ENCODE peak calls at places on chromosomes 2 and 18, in five cellular contexts. One of them, this sample, is unnamed. For H3K27me3, the result is how much of the 10 kb centered on the place peaks cover.

GRCh38 chr18:8949206-8949605 is 153.3 kb upstream of the NDUFV2 start:
- DNase-seq in bronchial epithelial cell: no peak
- DNase-seq in lower lobe of right lung: no peak
- DNase-seq in neural progenitor cell: no peak
- DNase-seq in CD4-positive, CD25-positive, alpha-beta regulatory T cell: no peak
- DNase-seq in this sample: no peak

GRCh38 chr2:217797661-217798069 is 205.1 kb downstream of the TNS1 start:
- DNase-seq in bronchial epithelial cell: peak
- DNase-seq in lower lobe of right lung: no peak
- DNase-seq in neural progenitor cell: no peak
- DNase-seq in CD4-positive, CD25-positive, alpha-beta regulatory T cell: no peak
- DNase-seq in this sample: no peak

GRCh38 chr2:64025741-64026140 is 6.5 kb upstream of the VPS54 start:
- DNase-seq in bronchial epithelial cell: no peak
- DNase-seq in lower lobe of right lung: no peak
- DNase-seq in neural progenitor cell: no peak
- DNase-seq in CD4-positive, CD25-positive, alpha-beta regulatory T cell: no peak
- DNase-seq in this sample: no peak

GRCh38 chr2:3519255-3520190 is at the start of gene ADI1:
- DNase-seq in bronchial epithelial cell: peak
- DNase-seq in lower lobe of right lung: peak
- DNase-seq in neural progenitor cell: no peak
- DNase-seq in CD4-positive, CD25-positive, alpha-beta regulatory T cell: peak
- DNase-seq in this sample: peak

GRCh38 chr2:118003396-118003824 is 10.5 kb downstream of the CCDC93 start:
- DNase-seq in bronchial epithelial cell: peak
- DNase-seq in lower lobe of right lung: no peak
- DNase-seq in neural progenitor cell: peak
- DNase-seq in CD4-positive, CD25-positive, alpha-beta regulatory T cell: peak
- DNase-seq in this sample: peak

GRCh38 chr2:176653856-176654443 is 384.7 kb downstream of the MTX2 start:
- DNase-seq in bronchial epithelial cell: peak
- DNase-seq in lower lobe of right lung: no peak
- DNase-seq in neural progenitor cell: peak
- DNase-seq in CD4-positive, CD25-positive, alpha-beta regulatory T cell: no peak
- DNase-seq in this sample: no peak

GRCh38 chr18:42078711-42079110 is 123.7 kb downstream of the PIK3C3 start:
- DNase-seq in bronchial epithelial cell: no peak
- DNase-seq in lower lobe of right lung: no peak
- DNase-seq in neural progenitor cell: no peak
- DNase-seq in CD4-positive, CD25-positive, alpha-beta regulatory T cell: no peak
- DNase-seq in this sample: no peak

GRCh38 chr2:179273461-179273962 is 8.9 kb upstream of the SESTD1 start:
- DNase-seq in bronchial epithelial cell: no peak
- DNase-seq in lower lobe of right lung: no peak
- DNase-seq in neural progenitor cell: no peak
- DNase-seq in CD4-positive, CD25-positive, alpha-beta regulatory T cell: no peak
- DNase-seq in this sample: no peak

GRCh38 chr18:76422121-76422520 is 72.9 kb downstream of the ZNF516 start:
- DNase-seq in bronchial epithelial cell: no peak
- DNase-seq in lower lobe of right lung: no peak
- DNase-seq in neural progenitor cell: no peak
- DNase-seq in CD4-positive, CD25-positive, alpha-beta regulatory T cell: no peak
- DNase-seq in this sample: no peak

GRCh38 chr2:239803764-239804111 is 221.4 kb downstream of the NDUFA10 start:
- DNase-seq in bronchial epithelial cell: no peak
- DNase-seq in lower lobe of right lung: no peak
- DNase-seq in neural progenitor cell: peak
- DNase-seq in CD4-positive, CD25-positive, alpha-beta regulatory T cell: no peak
- DNase-seq in this sample: no peak

GRCh38 chr18:42087876-42088275 is 132.8 kb downstream of the PIK3C3 start:
- DNase-seq in bronchial epithelial cell: no peak
- DNase-seq in lower lobe of right lung: no peak
- DNase-seq in neural progenitor cell: no peak
- DNase-seq in CD4-positive, CD25-positive, alpha-beta regulatory T cell: no peak
- DNase-seq in this sample: no peak

GRCh38 chr2:127208313-127208712 is 11.8 kb downstream of the CYP27C1 start:
- DNase-seq in bronchial epithelial cell: no peak
- DNase-seq in lower lobe of right lung: no peak
- DNase-seq in neural progenitor cell: peak
- DNase-seq in CD4-positive, CD25-positive, alpha-beta regulatory T cell: no peak
- DNase-seq in this sample: no peak

GRCh38 chr18:45801396-45802004 is 24.0 kb upstream of the SIGLEC15 start:
- DNase-seq in bronchial epithelial cell: peak
- DNase-seq in lower lobe of right lung: no peak
- DNase-seq in neural progenitor cell: no peak
- DNase-seq in CD4-positive, CD25-positive, alpha-beta regulatory T cell: no peak
- DNase-seq in this sample: no peak

GRCh38 chr18:3985664-3986063 is 469.4 kb downstream of the DLGAP1 start:
- DNase-seq in bronchial epithelial cell: peak
- DNase-seq in lower lobe of right lung: no peak
- DNase-seq in neural progenitor cell: no peak
- DNase-seq in CD4-positive, CD25-positive, alpha-beta regulatory T cell: no peak
- DNase-seq in this sample: no peak

GRCh38 chr18:37935086-37935485 is 369.5 kb upstream of the CELF4 start:
- DNase-seq in bronchial epithelial cell: no peak
- DNase-seq in lower lobe of right lung: no peak
- DNase-seq in neural progenitor cell: no peak
- DNase-seq in CD4-positive, CD25-positive, alpha-beta regulatory T cell: no peak
- DNase-seq in this sample: no peak

GRCh38 chr2:9811679-9812511 is 31.4 kb upstream of the TAF1B start:
- DNase-seq in bronchial epithelial cell: no peak
- DNase-seq in lower lobe of right lung: no peak
- DNase-seq in neural progenitor cell: no peak
- DNase-seq in CD4-positive, CD25-positive, alpha-beta regulatory T cell: no peak
- DNase-seq in this sample: no peak

GRCh38 chr2:241111443-241111810 is 9.3 kb upstream of the MTERF4 start:
- DNase-seq in bronchial epithelial cell: no peak
- DNase-seq in lower lobe of right lung: no peak
- DNase-seq in neural progenitor cell: no peak
- DNase-seq in CD4-positive, CD25-positive, alpha-beta regulatory T cell: no peak
- DNase-seq in this sample: no peak

GRCh38 chr2:237643582-237643981 is 16.2 kb downstream of the LRRFIP1 start:
- DNase-seq in bronchial epithelial cell: no peak
- DNase-seq in lower lobe of right lung: no peak
- DNase-seq in neural progenitor cell: no peak
- DNase-seq in CD4-positive, CD25-positive, alpha-beta regulatory T cell: no peak
- DNase-seq in this sample: no peak

GRCh38 chr2:55156326-55156725 is 75.8 kb downstream of the CLHC1 start:
- DNase-seq in bronchial epithelial cell: no peak
- DNase-seq in lower lobe of right lung: no peak
- DNase-seq in neural progenitor cell: no peak
- DNase-seq in CD4-positive, CD25-positive, alpha-beta regulatory T cell: no peak
- DNase-seq in this sample: no peak

GRCh38 chr2:16664052-16664731 is 1.4 kb downstream of the CYRIA start:
- DNase-seq in bronchial epithelial cell: peak
- DNase-seq in lower lobe of right lung: peak
- DNase-seq in neural progenitor cell: peak
- DNase-seq in CD4-positive, CD25-positive, alpha-beta regulatory T cell: no peak
- DNase-seq in this sample: no peak

GRCh38 chr18:3703732-3704176 is 253.8 kb downstream of the TGIF1 start:
- DNase-seq in bronchial epithelial cell: peak
- DNase-seq in lower lobe of right lung: peak
- DNase-seq in neural progenitor cell: peak
- DNase-seq in CD4-positive, CD25-positive, alpha-beta regulatory T cell: no peak
- DNase-seq in this sample: peak

GRCh38 chr2:43414586-43415125 is 181.2 kb downstream of the THADA start:
- DNase-seq in bronchial epithelial cell: no peak
- DNase-seq in lower lobe of right lung: no peak
- DNase-seq in neural progenitor cell: no peak
- DNase-seq in CD4-positive, CD25-positive, alpha-beta regulatory T cell: no peak
- DNase-seq in this sample: no peak

GRCh38 chr2:1603059-1603458 is 141.3 kb downstream of the PXDN start:
- DNase-seq in bronchial epithelial cell: no peak
- DNase-seq in lower lobe of right lung: no peak
- DNase-seq in neural progenitor cell: no peak
- DNase-seq in CD4-positive, CD25-positive, alpha-beta regulatory T cell: no peak
- DNase-seq in this sample: no peak
- H3K27me3 ChIP-seq in bronchial epithelial cell: under half
- H3K27me3 ChIP-seq in lower lobe of right lung: under half
- H3K27me3 ChIP-seq in neural progenitor cell: under half
- H3K27me3 ChIP-seq in CD4-positive, CD25-positive, alpha-beta regulatory T cell: under half
- H3K27me3 ChIP-seq in this sample: under half

GRCh38 chr2:23376972-23377371 is 8.0 kb upstream of the KLHL29 start:
- DNase-seq in bronchial epithelial cell: no peak
- DNase-seq in lower lobe of right lung: no peak
- DNase-seq in neural progenitor cell: no peak
- DNase-seq in CD4-positive, CD25-positive, alpha-beta regulatory T cell: no peak
- DNase-seq in this sample: no peak
- H3K27me3 ChIP-seq in bronchial epithelial cell: under half
- H3K27me3 ChIP-seq in lower lobe of right lung: under half
- H3K27me3 ChIP-seq in neural progenitor cell: under half
- H3K27me3 ChIP-seq in CD4-positive, CD25-positive, alpha-beta regulatory T cell: under half
- H3K27me3 ChIP-seq in this sample: under half

GRCh38 chr2:120347387-120348010 is 1.6 kb downstream of the INHBB start:
- DNase-seq in bronchial epithelial cell: no peak
- DNase-seq in lower lobe of right lung: no peak
- DNase-seq in neural progenitor cell: peak
- DNase-seq in CD4-positive, CD25-positive, alpha-beta regulatory T cell: no peak
- DNase-seq in this sample: no peak

GRCh38 chr2:120349125-120349921 is 3.4 kb downstream of the INHBB start:
- DNase-seq in bronchial epithelial cell: no peak
- DNase-seq in lower lobe of right lung: no peak
- DNase-seq in neural progenitor cell: peak
- DNase-seq in CD4-positive, CD25-positive, alpha-beta regulatory T cell: no peak
- DNase-seq in this sample: no peak

GRCh38 chr2:120348134-120349103 is 2.5 kb downstream of the INHBB start:
- DNase-seq in bronchial epithelial cell: peak
- DNase-seq in lower lobe of right lung: no peak
- DNase-seq in neural progenitor cell: no peak
- DNase-seq in CD4-positive, CD25-positive, alpha-beta regulatory T cell: no peak
- DNase-seq in this sample: no peak

GRCh38 chr2:120350801-120351324 is 4.9 kb downstream of the INHBB start:
- DNase-seq in bronchial epithelial cell: no peak
- DNase-seq in lower lobe of right lung: peak
- DNase-seq in neural progenitor cell: no peak
- DNase-seq in CD4-positive, CD25-positive, alpha-beta regulatory T cell: no peak
- DNase-seq in this sample: no peak

GRCh38 chr2:120350125-120350524 is 4.2 kb downstream of the INHBB start:
- DNase-seq in bronchial epithelial cell: no peak
- DNase-seq in lower lobe of right lung: no peak
- DNase-seq in neural progenitor cell: no peak
- DNase-seq in CD4-positive, CD25-positive, alpha-beta regulatory T cell: no peak
- DNase-seq in this sample: no peak
- H3K27me3 ChIP-seq in bronchial epithelial cell: under half
- H3K27me3 ChIP-seq in lower lobe of right lung: under half
- H3K27me3 ChIP-seq in neural progenitor cell: half or more
- H3K27me3 ChIP-seq in CD4-positive, CD25-positive, alpha-beta regulatory T cell: under half
- H3K27me3 ChIP-seq in this sample: under half

GRCh38 chr2:19833978-19834377 is 67.8 kb downstream of the TTC32 start:
- DNase-seq in bronchial epithelial cell: no peak
- DNase-seq in lower lobe of right lung: no peak
- DNase-seq in neural progenitor cell: no peak
- DNase-seq in CD4-positive, CD25-positive, alpha-beta regulatory T cell: no peak
- DNase-seq in this sample: no peak
- H3K27me3 ChIP-seq in bronchial epithelial cell: under half
- H3K27me3 ChIP-seq in lower lobe of right lung: under half
- H3K27me3 ChIP-seq in neural progenitor cell: under half
- H3K27me3 ChIP-seq in CD4-positive, CD25-positive, alpha-beta regulatory T cell: under half
- H3K27me3 ChIP-seq in this sample: under half

GRCh38 chr2:170823800-170824153 is 7.1 kb downstream of the GAD1 start:
- DNase-seq in bronchial epithelial cell: no peak
- DNase-seq in lower lobe of right lung: no peak
- DNase-seq in neural progenitor cell: no peak
- DNase-seq in CD4-positive, CD25-positive, alpha-beta regulatory T cell: no peak
- DNase-seq in this sample: no peak
- H3K27me3 ChIP-seq in bronchial epithelial cell: half or more
- H3K27me3 ChIP-seq in lower lobe of right lung: half or more
- H3K27me3 ChIP-seq in neural progenitor cell: half or more
- H3K27me3 ChIP-seq in CD4-positive, CD25-positive, alpha-beta regulatory T cell: under half
- H3K27me3 ChIP-seq in this sample: half or more

DNA sequence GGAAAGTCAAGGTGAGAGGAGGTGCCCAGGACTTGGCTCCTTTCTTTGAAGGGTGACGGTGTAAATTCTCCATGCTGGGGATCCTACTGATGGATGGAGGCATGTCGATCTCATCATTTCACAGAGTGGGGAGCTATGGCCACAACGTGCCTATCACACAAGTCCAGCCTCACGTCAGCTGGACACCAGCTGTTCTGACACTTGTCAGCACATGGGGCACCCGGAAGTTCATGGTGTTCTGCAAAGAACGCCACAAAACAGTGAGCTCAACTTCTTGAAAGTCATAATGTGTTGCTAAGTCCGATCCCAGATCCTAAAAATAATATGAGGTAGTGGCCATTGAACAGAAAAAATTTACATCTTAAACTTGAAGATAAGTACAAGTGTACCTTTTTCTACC is 12.3 kb downstream of the PAX8 start:
- DNase-seq in bronchial epithelial cell: no peak
- DNase-seq in lower lobe of right lung: no peak
- DNase-seq in neural progenitor cell: no peak
- DNase-seq in CD4-positive, CD25-positive, alpha-beta regulatory T cell: no peak
- DNase-seq in this sample: no peak
- H3K27me3 ChIP-seq in bronchial epithelial cell: under half
- H3K27me3 ChIP-seq in lower lobe of right lung: under half
- H3K27me3 ChIP-seq in neural progenitor cell: half or more
- H3K27me3 ChIP-seq in CD4-positive, CD25-positive, alpha-beta regulatory T cell: under half
- H3K27me3 ChIP-seq in this sample: under half

GRCh38 chr2:105150231-105150630 is 91.3 kb upstream of the GPR45 start:
- DNase-seq in bronchial epithelial cell: no peak
- DNase-seq in lower lobe of right lung: no peak
- DNase-seq in neural progenitor cell: no peak
- DNase-seq in CD4-positive, CD25-positive, alpha-beta regulatory T cell: no peak
- DNase-seq in this sample: no peak

GRCh38 chr2:105158002-105158401 is 83.5 kb upstream of the GPR45 start:
- DNase-seq in bronchial epithelial cell: no peak
- DNase-seq in lower lobe of right lung: no peak
- DNase-seq in neural progenitor cell: no peak
- DNase-seq in CD4-positive, CD25-positive, alpha-beta regulatory T cell: no peak
- DNase-seq in this sample: no peak

GRCh38 chr2:105156166-105156565 is 85.4 kb upstream of the GPR45 start:
- DNase-seq in bronchial epithelial cell: no peak
- DNase-seq in lower lobe of right lung: no peak
- DNase-seq in neural progenitor cell: no peak
- DNase-seq in CD4-positive, CD25-positive, alpha-beta regulatory T cell: no peak
- DNase-seq in this sample: no peak
- H3K27me3 ChIP-seq in bronchial epithelial cell: under half
- H3K27me3 ChIP-seq in lower lobe of right lung: under half
- H3K27me3 ChIP-seq in neural progenitor cell: under half
- H3K27me3 ChIP-seq in CD4-positive, CD25-positive, alpha-beta regulatory T cell: under half
- H3K27me3 ChIP-seq in this sample: under half